ENCODE peak calls at places on chromosome 6, in four cellular contexts. One of them, this sample, is unnamed.

GRCh38 chr6:157861814-157862213 is 38.8 kb downstream of the SNX9 start:
- DNase-seq in body of pancreas: no peak
- DNase-seq in MM.1S: no peak
- DNase-seq in endodermal cell: no peak
- DNase-seq in this sample: no peak

GRCh38 chr6:158819977-158820632 is 937 bp upstream of the EZR start:
- DNase-seq in body of pancreas: no peak
- DNase-seq in MM.1S: no peak
- DNase-seq in endodermal cell: peak; percentile 36
- DNase-seq in this sample: no peak

GRCh38 chr6:79671605-79672266 is 40.6 kb downstream of the SH3BGRL2 start:
- DNase-seq in body of pancreas: peak; percentile 55
- DNase-seq in MM.1S: no peak
- DNase-seq in endodermal cell: peak; percentile 55
- DNase-seq in this sample: peak; percentile 5

GRCh38 chr6:83176256-83176655 is 16.8 kb downstream of the PGM3 start:
- DNase-seq in body of pancreas: no peak
- DNase-seq in MM.1S: no peak
- DNase-seq in endodermal cell: no peak
- DNase-seq in this sample: no peak

GRCh38 chr6:152271681-152272464 is 365.3 kb downstream of the SYNE1 start:
- DNase-seq in body of pancreas: no peak
- DNase-seq in MM.1S: no peak
- DNase-seq in endodermal cell: no peak
- DNase-seq in this sample: no peak

GRCh38 chr6:143806282-143807102 is 36.6 kb upstream of the LTV1 start:
- DNase-seq in body of pancreas: no peak
- DNase-seq in MM.1S: no peak
- DNase-seq in endodermal cell: no peak
- DNase-seq in this sample: no peak

GRCh38 chr6:160356074-160356754 is 8.0 kb downstream of the SLC22A3 start:
- DNase-seq in body of pancreas: no peak
- DNase-seq in MM.1S: no peak
- DNase-seq in endodermal cell: no peak
- DNase-seq in this sample: no peak

GRCh38 chr6:72798196-72798595 is 176.3 kb downstream of the KCNQ5 start:
- DNase-seq in body of pancreas: no peak
- DNase-seq in MM.1S: no peak
- DNase-seq in endodermal cell: no peak
- DNase-seq in this sample: no peak

GRCh38 chr6:17714177-17714576 is 7.5 kb upstream of the NUP153 start:
- DNase-seq in body of pancreas: no peak
- DNase-seq in MM.1S: no peak
- DNase-seq in endodermal cell: no peak
- DNase-seq in this sample: no peak

DNA sequence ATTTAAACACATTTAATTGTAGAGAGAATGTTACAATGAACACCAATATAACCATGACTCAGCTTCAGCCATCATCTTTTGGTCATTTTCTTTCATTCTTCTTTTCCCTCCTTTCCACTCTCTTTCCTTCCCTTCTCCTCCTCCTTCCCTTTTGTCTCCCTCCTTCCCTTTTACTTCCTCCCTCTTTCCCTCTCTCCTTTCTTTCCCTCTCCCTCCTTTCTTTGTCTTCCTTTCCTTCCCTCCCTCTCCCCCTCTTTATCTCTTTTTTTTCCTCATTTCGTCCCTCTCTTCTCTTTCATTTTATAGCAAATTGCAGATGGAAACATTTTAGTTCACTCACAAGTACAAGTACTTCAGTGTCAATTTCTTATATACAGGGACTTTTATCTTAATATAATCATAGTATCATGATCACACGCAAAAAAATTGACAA is 1.8 kb downstream of the ZKSCAN3 start:
- DNase-seq in body of pancreas: no peak
- DNase-seq in MM.1S: no peak
- DNase-seq in endodermal cell: no peak
- DNase-seq in this sample: no peak
- H3K4me3 ChIP-seq in body of pancreas: no peak overlapping the region
- H3K4me3 ChIP-seq in MM.1S: no peak overlapping the region
- H3K4me3 ChIP-seq in endodermal cell: peak overlapping the region; percentile 98
- H3K4me3 ChIP-seq in this sample: no peak overlapping the region

DNA sequence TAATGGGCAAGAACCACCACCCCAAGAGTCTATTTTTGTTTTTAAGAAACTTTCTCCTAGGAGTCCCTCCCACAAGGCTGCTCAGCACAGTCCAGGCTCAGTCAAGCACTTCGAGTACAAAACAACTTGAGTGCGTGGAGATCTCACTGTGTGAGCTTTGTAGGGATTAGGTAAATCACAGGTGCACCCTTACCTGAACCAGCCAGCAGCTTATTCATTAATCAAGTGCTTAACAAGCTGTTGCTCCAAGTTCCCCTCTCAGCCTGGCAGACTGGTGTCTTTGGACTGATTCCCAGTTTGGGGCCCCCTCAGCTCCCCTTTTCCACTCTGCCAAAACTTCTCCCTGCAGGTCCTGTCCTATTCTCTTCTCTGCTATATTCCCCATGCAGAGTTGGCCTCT is 133.1 kb downstream of the LY86 start:
- DNase-seq in body of pancreas: no peak
- DNase-seq in MM.1S: no peak
- DNase-seq in endodermal cell: no peak
- DNase-seq in this sample: no peak
- H3K4me1 ChIP-seq in body of pancreas: peaks cover 35% of the 10 kb centered on the region
- H3K4me1 ChIP-seq in MM.1S: no peaks in the 10 kb centered on the region
- H3K4me1 ChIP-seq in endodermal cell: peaks cover 12% of the 10 kb centered on the region
- H3K4me1 ChIP-seq in this sample: no peaks in the 10 kb centered on the region

DNA sequence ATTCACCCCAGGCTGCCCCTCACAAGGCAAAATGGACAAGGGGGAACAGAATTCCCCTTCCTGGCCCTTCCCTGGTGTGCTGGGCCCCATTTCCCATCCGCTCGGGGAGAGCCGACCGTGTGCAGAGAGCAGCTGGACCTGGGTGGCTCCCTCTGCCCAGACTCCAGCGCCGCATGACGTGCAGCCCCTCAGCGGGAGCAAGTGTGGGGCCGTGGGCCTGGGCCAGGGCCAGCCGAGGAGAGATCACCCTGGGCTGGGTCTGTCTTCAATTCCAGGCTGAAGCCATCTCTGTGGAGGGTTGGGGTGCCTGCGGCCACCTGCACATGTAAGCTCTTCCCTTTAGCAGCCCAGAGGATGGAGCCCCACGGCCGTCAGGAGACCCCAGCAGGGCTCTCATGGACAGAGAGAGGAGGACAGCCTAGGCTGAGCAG is 241.8 kb downstream of the TTLL2 start:
- DNase-seq in body of pancreas: no peak
- DNase-seq in MM.1S: no peak
- DNase-seq in endodermal cell: peak; percentile 38
- DNase-seq in this sample: no peak
- H3K9me3 ChIP-seq in body of pancreas: no peaks in the 10 kb centered on the region
- H3K9me3 ChIP-seq in MM.1S: no peaks in the 10 kb centered on the region
- H3K9me3 ChIP-seq in endodermal cell: no peaks in the 10 kb centered on the region
- H3K9me3 ChIP-seq in this sample: no peaks in the 10 kb centered on the region

GRCh38 chr6:38784506-38785235 is 69.6 kb downstream of the DNAH8 start:
- DNase-seq in body of pancreas: no peak
- DNase-seq in MM.1S: peak; percentile 14
- DNase-seq in endodermal cell: no peak
- DNase-seq in this sample: no peak
- H3K4me3 ChIP-seq in body of pancreas: no peak overlapping the region
- H3K4me3 ChIP-seq in MM.1S: no peak overlapping the region
- H3K4me3 ChIP-seq in endodermal cell: no peak overlapping the region
- H3K4me3 ChIP-seq in this sample: no peak overlapping the region

This sample was measured in CD4-positive, alpha-beta memory T cell.